ENCODE peak calls at places on chromosomes 13 and 19, in ten cellular contexts. P is psoas muscle; D is renal cortical epithelial cell; L is activated CD4-positive, alpha-beta T cell treated with anti-CD3 and anti-CD28 coated beads for 24 hours; E is activated CD4-positive, CD25-positive, alpha-beta regulatory T cell; K is H4; W is NCI-H526; Z is germinal center; R is activated CD4-positive, alpha-beta memory T cell treated with anti-CD3 and anti-CD28 coated beads, Interleukin-2, amount 10 ng/mL, durations not matched to agents 7 days and 5 days; J is fibroblast of gingiva. I is an unnamed sample.

GRCh38 chr13:58843071-58843470 is 1211.5 kb downstream of the PCDH17 start:
- DNase-seq in K (no peak), W (no peak), R (no peak), D (no peak), L (no peak), J (no peak), E (no peak), Z (no peak), P (no peak), I (no peak)

GRCh38 chr13:37878496-37878895 is 8.9 kb upstream of the TRPC4 start:
- DNase-seq in P (no peak), Z (no peak), D (no peak), E (no peak), L (no peak), J (no peak), R (no peak), K (no peak), W (no peak), I (no peak)

GRCh38 chr13:36131215-36131930 is at the start of gene DCLK1:
- DNase-seq in R (no peak), P (peak), J (peak), E (no peak), D (no peak), L (no peak), W (peak), Z (no peak), K (peak), I (peak)

GRCh38 chr19:49866933-49867782 is at the start of gene PNKP:
- DNase-seq in L (peak), K (peak), Z (peak), P (peak), D (peak), E (peak), W (peak), R (peak), J (peak), I (peak)

GRCh38 chr13:99385940-99386339 is 78.7 kb upstream of the GPR183 start:
- DNase-seq in L (no peak), J (no peak), W (no peak), P (no peak), K (no peak), E (no peak), D (no peak), R (no peak), Z (no peak), I (no peak)

GRCh38 chr13:104137416-104137815 is 1071.2 kb upstream of the SLC10A2 start:
- DNase-seq in P (no peak), J (no peak), Z (no peak), D (no peak), W (no peak), R (no peak), E (no peak), K (no peak), L (no peak), I (no peak)

GRCh38 chr19:14048439-14049153 is 13.3 kb downstream of the PALM3 start:
- DNase-seq in L (peak), K (peak), W (no peak), R (peak), J (no peak), D (no peak), E (peak), P (peak), Z (peak), I (peak)

GRCh38 chr13:89003656-89004055 is 1332.5 kb downstream of the SLITRK5 start:
- DNase-seq in W (no peak), K (no peak), R (no peak), Z (no peak), P (no peak), E (no peak), J (no peak), D (no peak), L (no peak), I (no peak)

GRCh38 chr13:33489563-33489962 is 204.0 kb upstream of the STARD13 start:
- DNase-seq in W (no peak), J (no peak), R (no peak), P (no peak), K (no peak), L (no peak), E (no peak), Z (no peak), D (no peak), I (no peak)

GRCh38 chr19:47253467-47253881 is 2.9 kb upstream of the CCDC9 start:
- DNase-seq in D (peak), J (peak), E (no peak), W (no peak), Z (no peak), R (no peak), K (peak), L (no peak), P (no peak), I (no peak)

GRCh38 chr13:94033830-94034642 is 445.4 kb downstream of the DCT start:
- DNase-seq in D (no peak), K (no peak), E (no peak), L (no peak), P (no peak), W (no peak), Z (no peak), R (no peak), J (no peak), I (no peak)

GRCh38 chr13:53946500-53946899 is 917.9 kb downstream of the OLFM4 start:
- DNase-seq in Z (no peak), P (no peak), J (no peak), K (no peak), W (no peak), E (no peak), R (no peak), L (no peak), D (no peak), I (no peak)

GRCh38 chr13:99362362-99362761 is 55.2 kb upstream of the GPR183 start:
- DNase-seq in K (no peak), E (no peak), P (no peak), R (no peak), Z (no peak), W (no peak), L (no peak), D (no peak), J (no peak), I (no peak)

GRCh38 chr13:101736551-101736950 is 284.1 kb downstream of the ITGBL1 start:
- DNase-seq in P (no peak), J (no peak), W (no peak), L (no peak), Z (no peak), D (peak), K (no peak), R (no peak), E (no peak), I (no peak)

GRCh38 chr19:52991021-52991420 is 22.7 kb upstream of the ERVV-1 start:
- DNase-seq in L (no peak), Z (no peak), W (no peak), J (no peak), D (no peak), K (peak), E (no peak), P (no peak), R (no peak), I (no peak)

GRCh38 chr13:50594276-50594970 is 249.1 kb downstream of the DLEU7 start:
- DNase-seq in K (no peak), R (peak), P (no peak), L (peak), Z (peak), E (no peak), W (no peak), J (no peak), D (no peak), I (no peak)

GRCh38 chr13:30234763-30235162 is 72.6 kb downstream of the KATNAL1 start:
- DNase-seq in J (no peak), P (no peak), Z (no peak), D (peak), W (no peak), K (no peak), R (no peak), L (no peak), E (no peak), I (no peak)

GRCh38 chr13:35472308-35473008 is 4.0 kb downstream of the MAB21L1 start:
- DNase-seq in K (no peak), R (no peak), L (no peak), W (no peak), P (peak), Z (no peak), J (peak), E (no peak), D (no peak), I (no peak)

GRCh38 chr13:77048592-77048991 is 21.6 kb upstream of the FBXL3 start:
- DNase-seq in J (no peak), R (no peak), K (no peak), Z (no peak), L (no peak), D (no peak), E (no peak), W (no peak), P (no peak), I (no peak)

GRCh38 chr19:46783670-46784069 is 4.7 kb downstream of the SLC1A5 start:
- DNase-seq in J (no peak), L (no peak), R (no peak), E (no peak), W (no peak), K (no peak), Z (no peak), P (no peak), D (peak), I (no peak)

GRCh38 chr13:59745395-59745788 is 418.3 kb downstream of the DIAPH3 start:
- DNase-seq in J (peak), D (peak), E (no peak), P (no peak), W (no peak), Z (no peak), R (no peak), L (no peak), K (no peak), I (no peak)

GRCh38 chr13:99385161-99385560 is 78.0 kb upstream of the GPR183 start:
- DNase-seq in D (no peak), E (no peak), L (no peak), K (no peak), R (peak), J (no peak), Z (no peak), W (no peak), P (no peak), I (no peak)

GRCh38 chr19:1261512-1261862 is 7.6 kb upstream of the CIRBP start:
- DNase-seq in J (no peak), Z (no peak), L (no peak), E (no peak), W (no peak), D (no peak), R (no peak), K (no peak), P (peak), I (no peak)

GRCh38 chr13:40993119-40993518 is 26.0 kb downstream of the ELF1 start:
- DNase-seq in J (no peak), R (no peak), K (no peak), P (no peak), L (no peak), D (no peak), W (no peak), E (no peak), Z (no peak), I (no peak)

GRCh38 chr13:32309812-32310706 is 5.1 kb downstream of the ZAR1L start:
- DNase-seq in P (no peak), K (peak), R (peak), W (peak), E (no peak), D (peak), Z (peak), J (peak), L (no peak), I (peak)

GRCh38 chr19:41541990-41542584 is 33.9 kb upstream of the CEACAM21 start:
- DNase-seq in D (no peak), R (peak), Z (peak), W (peak), P (no peak), E (peak), L (peak), K (no peak), J (no peak), I (peak)

GRCh38 chr13:94416454-94417080 is 62.9 kb downstream of the DCT start:
- DNase-seq in R (no peak), E (no peak), Z (no peak), J (peak), P (no peak), W (peak), L (no peak), D (peak), K (peak), I (no peak)

GRCh38 chr13:54486421-54487166 is 1458.0 kb downstream of the OLFM4 start:
- DNase-seq in R (no peak), K (peak), D (no peak), W (no peak), Z (no peak), L (no peak), J (no peak), P (no peak), E (no peak), I (no peak)

GRCh38 chr13:28819748-28820098 is 416 bp upstream of the MTUS2 start:
- DNase-seq in K (peak), W (peak), D (no peak), J (peak), P (no peak), R (peak), E (no peak), Z (peak), L (peak), I (peak)

GRCh38 chr19:32020538-32020937 is 324.9 kb upstream of the ZNF507 start:
- DNase-seq in Z (no peak), K (no peak), P (no peak), E (no peak), J (no peak), W (no peak), L (no peak), D (no peak), R (no peak), I (no peak)

GRCh38 chr19:6777434-6777833 is 4.9 kb downstream of the VAV1 start:
- DNase-seq in Z (no peak), P (no peak), L (no peak), K (no peak), J (no peak), D (no peak), E (no peak), W (no peak), R (no peak), I (no peak)

GRCh38 chr19:34341935-34342680 is 22.9 kb upstream of the GPI start:
- DNase-seq in D (no peak), W (no peak), E (no peak), K (no peak), J (no peak), Z (no peak), L (no peak), P (no peak), R (no peak), I (no peak)

GRCh38 chr19:15476334-15476733 is 3.0 kb downstream of the PGLYRP2 start:
- DNase-seq in R (no peak), D (no peak), E (no peak), W (no peak), L (no peak), J (no peak), K (no peak), Z (no peak), P (no peak), I (no peak)

GRCh38 chr13:75803982-75804381 is 167.9 kb downstream of the LMO7 start:
- DNase-seq in Z (no peak), P (no peak), W (no peak), E (no peak), D (no peak), J (no peak), R (no peak), L (no peak), K (no peak), I (no peak)

GRCh38 chr13:64332048-64332447 is 2898.1 kb downstream of the PCDH9 start:
- DNase-seq in E (no peak), W (no peak), J (no peak), P (no peak), Z (no peak), K (peak), L (no peak), R (no peak), D (peak), I (no peak)

GRCh38 chr13:33069365-33069764 is 53.1 kb downstream of the KL start:
- DNase-seq in D (no peak), J (no peak), W (no peak), P (no peak), E (no peak), L (no peak), K (no peak), Z (peak), R (no peak), I (no peak)

GRCh38 chr13:87878706-87879105 is 207.5 kb downstream of the SLITRK5 start:
- DNase-seq in R (no peak), W (no peak), D (no peak), P (no peak), J (no peak), Z (no peak), K (no peak), L (no peak), E (no peak), I (no peak)

GRCh38 chr13:20303636-20304035 is 71.5 kb upstream of the GJB6 start:
- DNase-seq in P (no peak), Z (no peak), D (no peak), W (no peak), K (no peak), E (no peak), L (no peak), R (no peak), J (no peak), I (no peak)

I was measured in heart right ventricle.